ENCODE peak calls at places on chromosomes 1 and 21, in four cellular contexts. One of them, this sample, is unnamed.

GRCh38 chr1:10948463-10948775 is 64.0 kb upstream of the TARDBP start:
- DNase-seq in stomach: no peak
- DNase-seq in body of pancreas: no peak
- DNase-seq in pancreas: no peak
- DNase-seq in this sample: no peak

GRCh38 chr1:9196129-9197040 is 38.2 kb upstream of the H6PD start:
- DNase-seq in stomach: peak
- DNase-seq in body of pancreas: peak
- DNase-seq in pancreas: peak
- DNase-seq in this sample: peak

GRCh38 chr1:110308247-110308646 is 30.9 kb upstream of the RBM15 start:
- DNase-seq in stomach: no peak
- DNase-seq in body of pancreas: no peak
- DNase-seq in pancreas: no peak
- DNase-seq in this sample: no peak

GRCh38 chr1:110150330-110151174 is at the start of gene SLC6A17:
- DNase-seq in stomach: no peak
- DNase-seq in body of pancreas: no peak
- DNase-seq in pancreas: no peak
- DNase-seq in this sample: peak

GRCh38 chr1:207020709-207021107 is 11.8 kb downstream of the C1orf116 start:
- DNase-seq in stomach: no peak
- DNase-seq in body of pancreas: no peak
- DNase-seq in pancreas: no peak
- DNase-seq in this sample: no peak

GRCh38 chr1:15850450-15851079 is 3.1 kb downstream of the SPEN start:
- DNase-seq in stomach: no peak
- DNase-seq in body of pancreas: no peak
- DNase-seq in pancreas: no peak
- DNase-seq in this sample: no peak

GRCh38 chr1:40628903-40629292 is 36.6 kb downstream of the RIMS3 start:
- DNase-seq in stomach: no peak
- DNase-seq in body of pancreas: no peak
- DNase-seq in pancreas: no peak
- DNase-seq in this sample: no peak

GRCh38 chr1:180171691-180172090 is 17.0 kb downstream of the QSOX1 start:
- DNase-seq in stomach: no peak
- DNase-seq in body of pancreas: no peak
- DNase-seq in pancreas: no peak
- DNase-seq in this sample: no peak

GRCh38 chr1:25611843-25612242 is 4.7 kb upstream of the MAN1C1 start:
- DNase-seq in stomach: no peak
- DNase-seq in body of pancreas: no peak
- DNase-seq in pancreas: no peak
- DNase-seq in this sample: no peak

GRCh38 chr1:208559597-208559996 is 315.4 kb upstream of the PLXNA2 start:
- DNase-seq in stomach: no peak
- DNase-seq in body of pancreas: no peak
- DNase-seq in pancreas: no peak
- DNase-seq in this sample: no peak

GRCh38 chr1:78045600-78045849 is 241 bp upstream of the GIPC2 start:
- DNase-seq in stomach: no peak
- DNase-seq in body of pancreas: no peak
- DNase-seq in pancreas: no peak
- DNase-seq in this sample: no peak

GRCh38 chr1:240621249-240621648 is 9.3 kb upstream of the GREM2 start:
- DNase-seq in stomach: no peak
- DNase-seq in body of pancreas: no peak
- DNase-seq in pancreas: no peak
- DNase-seq in this sample: no peak

GRCh38 chr1:231039161-231040018 is 664 bp downstream of the FAM89A start:
- DNase-seq in stomach: no peak
- DNase-seq in body of pancreas: peak
- DNase-seq in pancreas: peak
- DNase-seq in this sample: peak

GRCh38 chr1:37332126-37332525 is 142.3 kb upstream of the ZC3H12A start:
- DNase-seq in stomach: no peak
- DNase-seq in body of pancreas: no peak
- DNase-seq in pancreas: no peak
- DNase-seq in this sample: no peak

GRCh38 chr21:17925900-17926299 is 106.7 kb upstream of the C21orf91 start:
- DNase-seq in stomach: no peak
- DNase-seq in body of pancreas: no peak
- DNase-seq in pancreas: no peak
- DNase-seq in this sample: peak

GRCh38 chr1:26015358-26015757 is 6.2 kb upstream of the EXTL1 start:
- DNase-seq in stomach: no peak
- DNase-seq in body of pancreas: no peak
- DNase-seq in pancreas: no peak
- DNase-seq in this sample: peak

GRCh38 chr1:81954388-81955023 is 153.8 kb downstream of the ADGRL2 start:
- DNase-seq in stomach: no peak
- DNase-seq in body of pancreas: no peak
- DNase-seq in pancreas: no peak
- DNase-seq in this sample: no peak

GRCh38 chr1:75131593-75132420 is 2.4 kb upstream of the LHX8 start:
- DNase-seq in stomach: no peak
- DNase-seq in body of pancreas: no peak
- DNase-seq in pancreas: no peak
- DNase-seq in this sample: no peak

GRCh38 chr21:16280731-16281130 is 550.9 kb downstream of the USP25 start:
- DNase-seq in stomach: no peak
- DNase-seq in body of pancreas: no peak
- DNase-seq in pancreas: no peak
- DNase-seq in this sample: no peak

GRCh38 chr1:5001466-5001865 is 347.1 kb downstream of the AJAP1 start:
- DNase-seq in stomach: no peak
- DNase-seq in body of pancreas: no peak
- DNase-seq in pancreas: no peak
- DNase-seq in this sample: no peak

GRCh38 chr1:23217421-23218115 is at the start of gene HTR1D:
- DNase-seq in stomach: no peak
- DNase-seq in body of pancreas: no peak
- DNase-seq in pancreas: no peak
- DNase-seq in this sample: no peak

GRCh38 chr1:238951809-238952208 is 434.6 kb upstream of the CHRM3 start:
- DNase-seq in stomach: peak
- DNase-seq in body of pancreas: peak
- DNase-seq in pancreas: peak
- DNase-seq in this sample: peak

GRCh38 chr21:44352253-44352860 is 1.1 kb upstream of the TRPM2 start:
- DNase-seq in stomach: no peak
- DNase-seq in body of pancreas: no peak
- DNase-seq in pancreas: no peak
- DNase-seq in this sample: no peak

GRCh38 chr1:153790996-153791855 is 16.0 kb downstream of the SLC27A3 start:
- DNase-seq in stomach: no peak
- DNase-seq in body of pancreas: no peak
- DNase-seq in pancreas: no peak
- DNase-seq in this sample: no peak

GRCh38 chr1:205925730-205926129 is 17.5 kb downstream of the SLC26A9 start:
- DNase-seq in stomach: peak
- DNase-seq in body of pancreas: no peak
- DNase-seq in pancreas: no peak
- DNase-seq in this sample: peak

GRCh38 chr1:229579101-229579651 is 20.7 kb upstream of the ABCB10 start:
- DNase-seq in stomach: no peak
- DNase-seq in body of pancreas: no peak
- DNase-seq in pancreas: no peak
- DNase-seq in this sample: peak

GRCh38 chr21:38170705-38171682 is 85.8 kb upstream of the KCNJ15 start:
- DNase-seq in stomach: peak
- DNase-seq in body of pancreas: no peak
- DNase-seq in pancreas: no peak
- DNase-seq in this sample: no peak

GRCh38 chr1:4654764-4655673 is 610 bp downstream of the AJAP1 start:
- DNase-seq in stomach: no peak
- DNase-seq in body of pancreas: no peak
- DNase-seq in pancreas: no peak
- DNase-seq in this sample: no peak

GRCh38 chr1:21966247-21967000 is 10.4 kb upstream of the CELA3B start:
- DNase-seq in stomach: no peak
- DNase-seq in body of pancreas: no peak
- DNase-seq in pancreas: no peak
- DNase-seq in this sample: no peak

GRCh38 chr1:87204441-87204840 is 124.2 kb upstream of the LMO4 start:
- DNase-seq in stomach: no peak
- DNase-seq in body of pancreas: no peak
- DNase-seq in pancreas: no peak
- DNase-seq in this sample: no peak

GRCh38 chr1:87206044-87206443 is 122.6 kb upstream of the LMO4 start:
- DNase-seq in stomach: no peak
- DNase-seq in body of pancreas: no peak
- DNase-seq in pancreas: no peak
- DNase-seq in this sample: no peak

GRCh38 chr1:87202922-87203655 is 125.6 kb upstream of the LMO4 start:
- DNase-seq in stomach: no peak
- DNase-seq in body of pancreas: no peak
- DNase-seq in pancreas: no peak
- DNase-seq in this sample: no peak

GRCh38 chr1:87201768-87202167 is 126.9 kb upstream of the LMO4 start:
- DNase-seq in stomach: no peak
- DNase-seq in body of pancreas: no peak
- DNase-seq in pancreas: no peak
- DNase-seq in this sample: no peak

GRCh38 chr1:87203890-87204289 is 124.8 kb upstream of the LMO4 start:
- DNase-seq in stomach: no peak
- DNase-seq in body of pancreas: no peak
- DNase-seq in pancreas: no peak
- DNase-seq in this sample: no peak
- H3K4me3 ChIP-seq in stomach: no peak
- H3K4me3 ChIP-seq in body of pancreas: no peak
- H3K4me3 ChIP-seq in pancreas: no peak
- H3K4me3 ChIP-seq in this sample: no peak

DNA sequence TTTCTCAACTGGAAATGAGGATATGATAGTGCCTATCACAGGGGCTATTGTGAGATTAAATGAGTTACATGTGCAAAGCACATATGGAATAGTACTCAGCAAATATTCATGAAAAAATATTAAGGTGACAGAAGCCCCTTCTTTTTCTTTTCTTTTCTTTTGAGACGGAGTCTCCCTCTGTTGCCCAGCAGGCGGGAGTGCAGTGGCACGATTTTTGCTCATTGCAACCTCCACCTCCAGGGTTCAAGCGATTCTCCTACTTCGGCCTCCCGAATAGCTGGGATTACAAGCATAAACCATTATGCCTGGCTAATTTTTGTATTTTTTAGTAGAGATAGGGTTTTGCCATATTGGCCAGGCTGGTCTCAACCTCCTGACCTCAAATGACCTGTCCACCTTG is 139.4 kb downstream of the HIVEP3 start:
- DNase-seq in stomach: no peak
- DNase-seq in body of pancreas: no peak
- DNase-seq in pancreas: no peak
- DNase-seq in this sample: no peak
- TF ChIP-seq CTCF in stomach: no peak
- TF ChIP-seq CTCF in body of pancreas: no peak
- TF ChIP-seq CTCF in pancreas: no peak
- TF ChIP-seq CTCF in this sample: no peak

GRCh38 chr21:42012344-42012743 is 2.2 kb upstream of the ZBTB21 start:
- DNase-seq in stomach: no peak
- DNase-seq in body of pancreas: no peak
- DNase-seq in pancreas: no peak
- DNase-seq in this sample: no peak

GRCh38 chr21:42009018-42009830 is 936 bp downstream of the ZBTB21 start:
- DNase-seq in stomach: peak
- DNase-seq in body of pancreas: peak
- DNase-seq in pancreas: peak
- DNase-seq in this sample: peak

GRCh38 chr21:42009831-42010506 is at the start of gene ZBTB21:
- DNase-seq in stomach: peak
- DNase-seq in body of pancreas: peak
- DNase-seq in pancreas: peak
- DNase-seq in this sample: peak

GRCh38 chr21:42012763-42013329 is 2.7 kb upstream of the ZBTB21 start:
- DNase-seq in stomach: no peak
- DNase-seq in body of pancreas: no peak
- DNase-seq in pancreas: no peak
- DNase-seq in this sample: no peak

GRCh38 chr21:42010507-42011493 is 640 bp upstream of the ZBTB21 start:
- DNase-seq in stomach: no peak
- DNase-seq in body of pancreas: peak
- DNase-seq in pancreas: peak
- DNase-seq in this sample: no peak
- H3K4me3 ChIP-seq in stomach: peak
- H3K4me3 ChIP-seq in body of pancreas: peak
- H3K4me3 ChIP-seq in pancreas: peak
- H3K4me3 ChIP-seq in this sample: peak

DNA sequence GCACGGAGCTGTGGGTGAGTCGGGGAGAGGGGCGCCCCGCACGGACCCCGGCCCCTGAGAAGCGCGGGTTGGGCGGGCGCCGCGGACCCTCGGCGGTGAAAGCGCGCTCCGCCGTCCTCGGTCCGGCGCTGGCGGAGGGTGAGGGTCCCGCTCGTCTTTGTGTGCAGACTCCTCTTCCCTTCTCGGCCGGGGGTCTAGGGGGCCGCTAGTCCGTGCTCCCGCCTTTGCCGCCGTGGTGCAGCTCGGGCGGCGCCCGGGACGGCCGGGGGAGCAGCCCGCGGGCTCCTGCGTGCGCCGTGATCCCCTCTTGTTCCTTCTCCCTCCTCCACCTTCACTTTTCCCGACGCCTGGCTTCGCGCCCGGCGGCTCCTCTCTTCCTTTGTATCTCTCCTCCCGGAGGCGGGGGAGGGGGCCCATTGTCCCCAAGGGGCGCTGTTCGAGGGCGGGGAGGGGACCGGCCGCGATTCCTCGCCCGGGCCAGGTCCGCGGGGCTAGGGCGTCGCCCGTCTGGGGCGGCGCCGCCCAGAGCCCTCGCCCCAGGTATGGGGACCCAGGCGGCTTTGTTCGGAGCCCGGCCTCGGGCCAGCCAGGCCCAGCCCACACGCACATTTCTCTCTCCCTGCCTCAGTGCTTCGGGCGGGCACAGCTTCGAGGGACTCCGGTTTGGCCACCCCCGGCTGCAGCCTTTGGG is 519 bp downstream of the FNBP1L start:
- DNase-seq in stomach: peak
- DNase-seq in body of pancreas: peak
- DNase-seq in pancreas: peak
- DNase-seq in this sample: peak
- TF ChIP-seq CTCF in stomach: no peak
- TF ChIP-seq CTCF in body of pancreas: no peak
- TF ChIP-seq CTCF in pancreas: no peak
- TF ChIP-seq CTCF in this sample: no peak

GRCh38 chr1:209733409-209734192 is 22.3 kb upstream of the TRAF3IP3 start:
- DNase-seq in stomach: no peak
- DNase-seq in body of pancreas: no peak
- DNase-seq in pancreas: no peak
- DNase-seq in this sample: no peak
- H3K4me3 ChIP-seq in stomach: no peak
- H3K4me3 ChIP-seq in body of pancreas: no peak
- H3K4me3 ChIP-seq in pancreas: no peak
- H3K4me3 ChIP-seq in this sample: no peak

This sample was measured in adrenal gland.